ENCODE peak calls at places on chromosomes 16 and 17, in five cellular contexts. One of them, this sample, is unnamed.

GRCh38 chr16:30896203-30896889 is at the start of gene CTF1:
- DNase-seq in right lobe of liver: peak
- DNase-seq in breast epithelium: peak
- DNase-seq in esophagus squamous epithelium: no peak
- DNase-seq in vagina: no peak
- DNase-seq in this sample: peak

GRCh38 chr16:20241321-20241720 is 86.0 kb downstream of the GP2 start:
- DNase-seq in right lobe of liver: no peak
- DNase-seq in breast epithelium: no peak
- DNase-seq in esophagus squamous epithelium: no peak
- DNase-seq in vagina: no peak
- DNase-seq in this sample: no peak

GRCh38 chr17:57876866-57877237 is 27.0 kb upstream of the MRPS23 start:
- DNase-seq in right lobe of liver: no peak
- DNase-seq in breast epithelium: no peak
- DNase-seq in esophagus squamous epithelium: no peak
- DNase-seq in vagina: no peak
- DNase-seq in this sample: no peak

GRCh38 chr17:63927464-63928171 is 4.5 kb downstream of the CD79B start:
- DNase-seq in right lobe of liver: no peak
- DNase-seq in breast epithelium: no peak
- DNase-seq in esophagus squamous epithelium: no peak
- DNase-seq in vagina: no peak
- DNase-seq in this sample: no peak

GRCh38 chr16:88854306-88855111 is 2.2 kb downstream of the GALNS start:
- DNase-seq in right lobe of liver: no peak
- DNase-seq in breast epithelium: no peak
- DNase-seq in esophagus squamous epithelium: no peak
- DNase-seq in vagina: no peak
- DNase-seq in this sample: no peak

GRCh38 chr17:19546289-19547065 is 12.8 kb downstream of the SLC47A1 start:
- DNase-seq in right lobe of liver: peak
- DNase-seq in breast epithelium: no peak
- DNase-seq in esophagus squamous epithelium: no peak
- DNase-seq in vagina: no peak
- DNase-seq in this sample: no peak

GRCh38 chr17:50056217-50056960 is 479 bp downstream of the ITGA3 start:
- DNase-seq in right lobe of liver: peak
- DNase-seq in breast epithelium: peak
- DNase-seq in esophagus squamous epithelium: no peak
- DNase-seq in vagina: no peak
- DNase-seq in this sample: no peak

GRCh38 chr17:17052462-17053221 is 10.4 kb downstream of the MPRIP start:
- DNase-seq in right lobe of liver: no peak
- DNase-seq in breast epithelium: no peak
- DNase-seq in esophagus squamous epithelium: no peak
- DNase-seq in vagina: no peak
- DNase-seq in this sample: no peak

GRCh38 chr16:51523400-51523799 is 372.3 kb upstream of the SALL1 start:
- DNase-seq in right lobe of liver: no peak
- DNase-seq in breast epithelium: no peak
- DNase-seq in esophagus squamous epithelium: no peak
- DNase-seq in vagina: no peak
- DNase-seq in this sample: no peak

GRCh38 chr17:76005263-76006149 is 4.9 kb downstream of the CDK3 start:
- DNase-seq in right lobe of liver: peak
- DNase-seq in breast epithelium: peak
- DNase-seq in esophagus squamous epithelium: no peak
- DNase-seq in vagina: no peak
- DNase-seq in this sample: peak

GRCh38 chr17:12053552-12053951 is 32.9 kb downstream of the MAP2K4 start:
- DNase-seq in right lobe of liver: no peak
- DNase-seq in breast epithelium: no peak
- DNase-seq in esophagus squamous epithelium: no peak
- DNase-seq in vagina: no peak
- DNase-seq in this sample: no peak

GRCh38 chr17:27569884-27570577 is 61.0 kb upstream of the LGALS9 start:
- DNase-seq in right lobe of liver: no peak
- DNase-seq in breast epithelium: no peak
- DNase-seq in esophagus squamous epithelium: no peak
- DNase-seq in vagina: no peak
- DNase-seq in this sample: no peak

GRCh38 chr16:4123617-4124300 is 7.5 kb upstream of the ADCY9 start:
- DNase-seq in right lobe of liver: no peak
- DNase-seq in breast epithelium: no peak
- DNase-seq in esophagus squamous epithelium: no peak
- DNase-seq in vagina: no peak
- DNase-seq in this sample: no peak

GRCh38 chr17:63033142-63033541 is 67.1 kb downstream of the TANC2 start:
- DNase-seq in right lobe of liver: no peak
- DNase-seq in breast epithelium: no peak
- DNase-seq in esophagus squamous epithelium: no peak
- DNase-seq in vagina: no peak
- DNase-seq in this sample: no peak

GRCh38 chr16:71807905-71808592 is 585 bp downstream of the AP1G1 start:
- DNase-seq in right lobe of liver: peak
- DNase-seq in breast epithelium: peak
- DNase-seq in esophagus squamous epithelium: no peak
- DNase-seq in vagina: no peak
- DNase-seq in this sample: peak

GRCh38 chr17:13770702-13771101 is 169.0 kb upstream of the HS3ST3A1 start:
- DNase-seq in right lobe of liver: no peak
- DNase-seq in breast epithelium: no peak
- DNase-seq in esophagus squamous epithelium: no peak
- DNase-seq in vagina: no peak
- DNase-seq in this sample: no peak

GRCh38 chr16:13999895-14000425 is 71.2 kb upstream of the MRTFB start:
- DNase-seq in right lobe of liver: no peak
- DNase-seq in breast epithelium: no peak
- DNase-seq in esophagus squamous epithelium: no peak
- DNase-seq in vagina: no peak
- DNase-seq in this sample: no peak

GRCh38 chr17:42185497-42185860 is 227 bp upstream of the HCRT start:
- DNase-seq in right lobe of liver: no peak
- DNase-seq in breast epithelium: no peak
- DNase-seq in esophagus squamous epithelium: no peak
- DNase-seq in vagina: no peak
- DNase-seq in this sample: no peak

GRCh38 chr16:68272501-68273209 is 8.3 kb downstream of the SLC7A6 start:
- DNase-seq in right lobe of liver: no peak
- DNase-seq in breast epithelium: no peak
- DNase-seq in esophagus squamous epithelium: no peak
- DNase-seq in vagina: no peak
- DNase-seq in this sample: peak

GRCh38 chr17:66900126-66901010 is 64.1 kb upstream of the CACNG4 start:
- DNase-seq in right lobe of liver: no peak
- DNase-seq in breast epithelium: no peak
- DNase-seq in esophagus squamous epithelium: no peak
- DNase-seq in vagina: no peak
- DNase-seq in this sample: no peak

GRCh38 chr16:86338403-86339115 is 171.8 kb upstream of the FOXF1 start:
- DNase-seq in right lobe of liver: no peak
- DNase-seq in breast epithelium: no peak
- DNase-seq in esophagus squamous epithelium: no peak
- DNase-seq in vagina: no peak
- DNase-seq in this sample: no peak

GRCh38 chr17:63460018-63460417 is 13.9 kb upstream of the CYB561 start:
- DNase-seq in right lobe of liver: no peak
- DNase-seq in breast epithelium: no peak
- DNase-seq in esophagus squamous epithelium: no peak
- DNase-seq in vagina: no peak
- DNase-seq in this sample: no peak

GRCh38 chr17:17947309-17947708 is 24.9 kb downstream of the TOM1L2 start:
- DNase-seq in right lobe of liver: no peak
- DNase-seq in breast epithelium: no peak
- DNase-seq in esophagus squamous epithelium: no peak
- DNase-seq in vagina: no peak
- DNase-seq in this sample: no peak

GRCh38 chr16:10876799-10877341 is at the start of gene CIITA:
- DNase-seq in right lobe of liver: peak
- DNase-seq in breast epithelium: peak
- DNase-seq in esophagus squamous epithelium: peak
- DNase-seq in vagina: no peak
- DNase-seq in this sample: peak

GRCh38 chr17:63282455-63282854 is 163.7 kb downstream of the CYB561 start:
- DNase-seq in right lobe of liver: no peak
- DNase-seq in breast epithelium: no peak
- DNase-seq in esophagus squamous epithelium: no peak
- DNase-seq in vagina: no peak
- DNase-seq in this sample: no peak

GRCh38 chr16:49620158-49620867 is 235.6 kb downstream of the ZNF423 start:
- DNase-seq in right lobe of liver: peak
- DNase-seq in breast epithelium: no peak
- DNase-seq in esophagus squamous epithelium: no peak
- DNase-seq in vagina: peak
- DNase-seq in this sample: peak

GRCh38 chr17:21125862-21126261 is 902 bp upstream of the DHRS7B start:
- DNase-seq in right lobe of liver: no peak
- DNase-seq in breast epithelium: no peak
- DNase-seq in esophagus squamous epithelium: no peak
- DNase-seq in vagina: no peak
- DNase-seq in this sample: no peak

GRCh38 chr17:72406501-72406900 is 285.7 kb downstream of the SOX9 start:
- DNase-seq in right lobe of liver: no peak
- DNase-seq in breast epithelium: no peak
- DNase-seq in esophagus squamous epithelium: no peak
- DNase-seq in vagina: no peak
- DNase-seq in this sample: no peak

DNA sequence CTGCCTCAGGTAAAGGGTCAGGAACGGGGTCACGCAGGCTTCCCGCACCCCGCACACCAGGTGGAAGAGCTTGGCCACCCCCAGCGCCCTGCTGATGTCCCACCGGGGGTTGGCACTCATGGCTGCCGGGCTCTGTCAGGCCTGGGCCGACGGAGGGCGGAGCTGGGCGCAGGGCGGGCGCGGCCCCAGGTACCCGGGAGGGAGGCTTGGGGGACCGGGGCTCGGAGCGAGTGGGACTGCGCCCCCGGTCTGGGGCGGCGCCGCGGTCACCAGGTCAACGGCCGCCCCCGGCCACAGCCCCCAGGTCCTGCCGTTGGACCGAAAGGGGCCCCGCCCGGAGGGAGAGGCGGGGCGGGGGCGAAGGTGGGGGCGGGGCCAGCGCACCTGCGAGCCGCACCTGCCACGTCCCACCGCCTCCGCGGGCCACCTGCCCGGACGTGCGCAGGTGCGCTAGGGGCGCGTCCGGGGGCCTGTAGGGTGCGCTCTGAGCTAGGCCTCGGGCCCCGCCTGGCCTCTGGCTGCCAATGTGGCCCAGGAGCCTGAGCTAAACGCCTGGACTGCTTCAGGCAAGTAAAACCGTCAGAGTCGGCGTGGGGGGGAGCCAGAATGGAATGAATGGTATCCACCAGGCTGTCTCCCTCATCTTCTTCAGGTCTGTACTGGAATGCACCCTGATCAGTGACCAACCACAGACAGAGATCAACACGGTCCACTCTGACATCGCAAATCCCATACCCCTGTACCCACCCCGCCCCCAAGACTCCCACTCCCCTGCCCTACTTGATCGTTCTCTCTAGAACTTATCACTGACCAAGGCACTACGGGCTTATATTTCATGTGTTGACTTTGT is at the start of gene MFSD6L:
- DNase-seq in right lobe of liver: no peak
- DNase-seq in breast epithelium: no peak
- DNase-seq in esophagus squamous epithelium: no peak
- DNase-seq in vagina: peak
- DNase-seq in this sample: no peak
- TF ChIP-seq POLR2A in right lobe of liver: no peak
- TF ChIP-seq POLR2A in breast epithelium: no peak
- TF ChIP-seq POLR2A in esophagus squamous epithelium: no peak
- TF ChIP-seq POLR2A in vagina: no peak
- TF ChIP-seq POLR2A in this sample: no peak

GRCh38 chr17:55441544-55441943 is 19.9 kb upstream of the MMD start:
- DNase-seq in right lobe of liver: no peak
- DNase-seq in breast epithelium: no peak
- DNase-seq in esophagus squamous epithelium: no peak
- DNase-seq in vagina: no peak
- DNase-seq in this sample: no peak

GRCh38 chr17:55442462-55442861 is 20.8 kb upstream of the MMD start:
- DNase-seq in right lobe of liver: no peak
- DNase-seq in breast epithelium: no peak
- DNase-seq in esophagus squamous epithelium: no peak
- DNase-seq in vagina: no peak
- DNase-seq in this sample: no peak

GRCh38 chr17:55442953-55443683 is 21.5 kb upstream of the MMD start:
- DNase-seq in right lobe of liver: no peak
- DNase-seq in breast epithelium: no peak
- DNase-seq in esophagus squamous epithelium: no peak
- DNase-seq in vagina: no peak
- DNase-seq in this sample: no peak

GRCh38 chr17:55437165-55437605 is 15.6 kb upstream of the MMD start:
- DNase-seq in right lobe of liver: no peak
- DNase-seq in breast epithelium: no peak
- DNase-seq in esophagus squamous epithelium: no peak
- DNase-seq in vagina: no peak
- DNase-seq in this sample: no peak

GRCh38 chr17:55440391-55440790 is 18.8 kb upstream of the MMD start:
- DNase-seq in right lobe of liver: no peak
- DNase-seq in breast epithelium: no peak
- DNase-seq in esophagus squamous epithelium: no peak
- DNase-seq in vagina: no peak
- DNase-seq in this sample: no peak
- TF ChIP-seq POLR2A in right lobe of liver: no peak
- TF ChIP-seq POLR2A in breast epithelium: no peak
- TF ChIP-seq POLR2A in esophagus squamous epithelium: no peak
- TF ChIP-seq POLR2A in vagina: no peak
- TF ChIP-seq POLR2A in this sample: no peak

GRCh38 chr17:74454197-74455024 is 12.0 kb upstream of the CD300A start:
- DNase-seq in right lobe of liver: peak
- DNase-seq in breast epithelium: no peak
- DNase-seq in esophagus squamous epithelium: no peak
- DNase-seq in vagina: no peak
- DNase-seq in this sample: no peak
- TF ChIP-seq POLR2A in right lobe of liver: peak
- TF ChIP-seq POLR2A in breast epithelium: no peak
- TF ChIP-seq POLR2A in esophagus squamous epithelium: no peak
- TF ChIP-seq POLR2A in vagina: no peak
- TF ChIP-seq POLR2A in this sample: peak

DNA sequence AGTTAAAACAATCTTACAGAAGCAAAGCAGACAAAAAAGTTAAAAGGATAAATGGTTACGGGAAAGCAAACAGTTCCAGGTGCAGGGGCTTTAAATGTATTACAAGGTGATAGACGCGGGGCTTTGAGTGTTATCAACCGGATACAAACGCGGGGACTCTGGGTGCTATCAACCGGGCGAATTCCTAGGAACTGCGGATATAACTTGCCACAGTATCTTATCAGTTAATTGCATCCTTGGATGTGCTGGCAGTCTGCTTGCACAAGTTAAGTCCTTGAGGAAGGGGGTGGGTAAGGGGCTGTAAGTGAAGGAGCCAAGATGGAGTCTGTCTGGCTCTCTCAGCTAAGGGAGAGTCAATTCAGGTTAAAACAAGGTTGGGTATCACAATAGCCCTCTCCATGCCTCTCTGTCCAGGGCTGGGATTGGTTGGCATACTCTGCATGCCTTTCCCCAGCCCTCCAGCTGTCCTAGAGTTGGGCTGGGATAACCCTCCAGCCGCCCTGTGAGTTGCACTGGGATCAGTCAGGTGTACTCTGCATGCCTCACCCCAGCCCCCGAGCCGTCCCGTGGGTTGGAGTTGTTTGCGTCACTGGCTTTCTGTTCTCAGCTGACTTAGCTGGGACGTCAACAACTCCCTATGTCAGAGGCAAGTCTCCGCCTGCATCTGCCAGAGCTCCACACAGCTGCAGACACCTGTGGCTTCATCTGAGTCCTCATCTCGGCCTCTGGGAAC is 40.9 kb downstream of the TMEM235 start:
- DNase-seq in right lobe of liver: peak
- DNase-seq in breast epithelium: peak
- DNase-seq in esophagus squamous epithelium: no peak
- DNase-seq in vagina: no peak
- DNase-seq in this sample: peak
- TF ChIP-seq POLR2A in right lobe of liver: no peak
- TF ChIP-seq POLR2A in breast epithelium: no peak
- TF ChIP-seq POLR2A in esophagus squamous epithelium: no peak
- TF ChIP-seq POLR2A in vagina: no peak
- TF ChIP-seq POLR2A in this sample: peak